ENCODE peak calls at places on chromosomes 2 and 18, in ten cellular contexts. One of them, this sample, is unnamed.

GRCh38 chr18:63689064-63689463 is 13.7 kb upstream of the SERPINB11 start:
- DNase-seq in progenitor cell of endocrine pancreas: no peak
- DNase-seq in cerebellar cortex: no peak
- DNase-seq in AG20443: no peak
- DNase-seq in NCI-H774: no peak
- DNase-seq in cardiac muscle cell: no peak
- DNase-seq in retinal pigment epithelial cell: no peak
- DNase-seq in NCI-H1092: no peak
- DNase-seq in stimulated activated CD4-positive, alpha-beta T cell treated with anti-CD3 and anti-CD28 coated beads, Interleukin-15, amount 100 ng/mL, for 48 hours: no peak
- DNase-seq in caudate nucleus: no peak
- DNase-seq in this sample: no peak

GRCh38 chr2:231318954-231319353 is 76.6 kb upstream of the B3GNT7 start:
- DNase-seq in AG20443: no peak
- DNase-seq in NCI-H774: no peak
- DNase-seq in caudate nucleus: no peak
- DNase-seq in progenitor cell of endocrine pancreas: no peak
- DNase-seq in retinal pigment epithelial cell: no peak
- DNase-seq in NCI-H1092: no peak
- DNase-seq in cardiac muscle cell: no peak
- DNase-seq in stimulated activated CD4-positive, alpha-beta T cell treated with anti-CD3 and anti-CD28 coated beads, Interleukin-15, amount 100 ng/mL, for 48 hours: no peak
- DNase-seq in cerebellar cortex: no peak
- DNase-seq in this sample: no peak

GRCh38 chr2:73235315-73236028 is 1.4 kb downstream of the CCT7 start:
- DNase-seq in caudate nucleus: no peak
- DNase-seq in progenitor cell of endocrine pancreas: no peak
- DNase-seq in NCI-H1092: no peak
- DNase-seq in AG20443: no peak
- DNase-seq in NCI-H774: no peak
- DNase-seq in retinal pigment epithelial cell: no peak
- DNase-seq in cerebellar cortex: no peak
- DNase-seq in cardiac muscle cell: no peak
- DNase-seq in stimulated activated CD4-positive, alpha-beta T cell treated with anti-CD3 and anti-CD28 coated beads, Interleukin-15, amount 100 ng/mL, for 48 hours: no peak
- DNase-seq in this sample: no peak

GRCh38 chr2:41836944-41837343 is 210.9 kb upstream of the PKDCC start:
- DNase-seq in NCI-H1092: no peak
- DNase-seq in progenitor cell of endocrine pancreas: peak; percentile 62
- DNase-seq in cerebellar cortex: no peak
- DNase-seq in cardiac muscle cell: peak; percentile 70
- DNase-seq in caudate nucleus: no peak
- DNase-seq in stimulated activated CD4-positive, alpha-beta T cell treated with anti-CD3 and anti-CD28 coated beads, Interleukin-15, amount 100 ng/mL, for 48 hours: no peak
- DNase-seq in AG20443: peak; percentile 61
- DNase-seq in retinal pigment epithelial cell: peak; percentile 11
- DNase-seq in NCI-H774: no peak
- DNase-seq in this sample: no peak

GRCh38 chr2:233371608-233372007 is 17.3 kb downstream of the DGKD start:
- DNase-seq in progenitor cell of endocrine pancreas: no peak
- DNase-seq in stimulated activated CD4-positive, alpha-beta T cell treated with anti-CD3 and anti-CD28 coated beads, Interleukin-15, amount 100 ng/mL, for 48 hours: no peak
- DNase-seq in retinal pigment epithelial cell: no peak
- DNase-seq in caudate nucleus: no peak
- DNase-seq in NCI-H1092: no peak
- DNase-seq in cardiac muscle cell: no peak
- DNase-seq in NCI-H774: no peak
- DNase-seq in cerebellar cortex: no peak
- DNase-seq in AG20443: no peak
- DNase-seq in this sample: no peak

GRCh38 chr2:235669983-235670962 is 176.4 kb downstream of the AGAP1 start:
- DNase-seq in stimulated activated CD4-positive, alpha-beta T cell treated with anti-CD3 and anti-CD28 coated beads, Interleukin-15, amount 100 ng/mL, for 48 hours: no peak
- DNase-seq in NCI-H1092: peak; percentile 40
- DNase-seq in progenitor cell of endocrine pancreas: peak; percentile 51
- DNase-seq in cardiac muscle cell: peak; percentile 85
- DNase-seq in caudate nucleus: no peak
- DNase-seq in cerebellar cortex: peak; percentile 62
- DNase-seq in AG20443: peak; percentile 88
- DNase-seq in NCI-H774: peak; percentile 24
- DNase-seq in retinal pigment epithelial cell: no peak
- DNase-seq in this sample: peak; percentile 54

GRCh38 chr18:11518788-11519685 is 90.4 kb upstream of the SLC35G4 start:
- DNase-seq in retinal pigment epithelial cell: no peak
- DNase-seq in stimulated activated CD4-positive, alpha-beta T cell treated with anti-CD3 and anti-CD28 coated beads, Interleukin-15, amount 100 ng/mL, for 48 hours: peak; percentile 30
- DNase-seq in cerebellar cortex: no peak
- DNase-seq in AG20443: peak; percentile 35
- DNase-seq in cardiac muscle cell: peak; percentile 77
- DNase-seq in caudate nucleus: peak; percentile 3
- DNase-seq in progenitor cell of endocrine pancreas: peak; percentile 58
- DNase-seq in NCI-H1092: no peak
- DNase-seq in NCI-H774: peak; percentile 6
- DNase-seq in this sample: peak; percentile 49

GRCh38 chr2:68588589-68588988 is 54.8 kb upstream of the PROKR1 start:
- DNase-seq in NCI-H1092: no peak
- DNase-seq in progenitor cell of endocrine pancreas: no peak
- DNase-seq in NCI-H774: no peak
- DNase-seq in stimulated activated CD4-positive, alpha-beta T cell treated with anti-CD3 and anti-CD28 coated beads, Interleukin-15, amount 100 ng/mL, for 48 hours: no peak
- DNase-seq in cerebellar cortex: no peak
- DNase-seq in cardiac muscle cell: no peak
- DNase-seq in retinal pigment epithelial cell: no peak
- DNase-seq in AG20443: no peak
- DNase-seq in caudate nucleus: no peak
- DNase-seq in this sample: no peak

GRCh38 chr2:1726558-1726957 is 17.8 kb downstream of the PXDN start:
- DNase-seq in caudate nucleus: no peak
- DNase-seq in retinal pigment epithelial cell: no peak
- DNase-seq in cardiac muscle cell: no peak
- DNase-seq in NCI-H1092: no peak
- DNase-seq in NCI-H774: no peak
- DNase-seq in cerebellar cortex: no peak
- DNase-seq in AG20443: no peak
- DNase-seq in progenitor cell of endocrine pancreas: no peak
- DNase-seq in stimulated activated CD4-positive, alpha-beta T cell treated with anti-CD3 and anti-CD28 coated beads, Interleukin-15, amount 100 ng/mL, for 48 hours: no peak
- DNase-seq in this sample: no peak

GRCh38 chr18:24170389-24170788 is 31.5 kb downstream of the CABYR start:
- DNase-seq in AG20443: no peak
- DNase-seq in stimulated activated CD4-positive, alpha-beta T cell treated with anti-CD3 and anti-CD28 coated beads, Interleukin-15, amount 100 ng/mL, for 48 hours: no peak
- DNase-seq in progenitor cell of endocrine pancreas: no peak
- DNase-seq in cardiac muscle cell: no peak
- DNase-seq in NCI-H774: peak; percentile 22
- DNase-seq in NCI-H1092: no peak
- DNase-seq in retinal pigment epithelial cell: no peak
- DNase-seq in caudate nucleus: no peak
- DNase-seq in cerebellar cortex: no peak
- DNase-seq in this sample: no peak

GRCh38 chr2:201349601-201350000 is 7.5 kb downstream of the FLACC1 start:
- DNase-seq in progenitor cell of endocrine pancreas: no peak
- DNase-seq in stimulated activated CD4-positive, alpha-beta T cell treated with anti-CD3 and anti-CD28 coated beads, Interleukin-15, amount 100 ng/mL, for 48 hours: no peak
- DNase-seq in cardiac muscle cell: no peak
- DNase-seq in cerebellar cortex: no peak
- DNase-seq in NCI-H1092: no peak
- DNase-seq in NCI-H774: no peak
- DNase-seq in AG20443: no peak
- DNase-seq in retinal pigment epithelial cell: no peak
- DNase-seq in caudate nucleus: no peak
- DNase-seq in this sample: no peak

GRCh38 chr2:81247648-81248047 is 943.1 kb upstream of the LRRTM1 start:
- DNase-seq in NCI-H1092: no peak
- DNase-seq in cerebellar cortex: no peak
- DNase-seq in NCI-H774: no peak
- DNase-seq in cardiac muscle cell: no peak
- DNase-seq in stimulated activated CD4-positive, alpha-beta T cell treated with anti-CD3 and anti-CD28 coated beads, Interleukin-15, amount 100 ng/mL, for 48 hours: no peak
- DNase-seq in caudate nucleus: no peak
- DNase-seq in retinal pigment epithelial cell: no peak
- DNase-seq in progenitor cell of endocrine pancreas: no peak
- DNase-seq in AG20443: no peak
- DNase-seq in this sample: no peak

GRCh38 chr2:234495801-234496441 is 960 bp downstream of the ARL4C start:
- DNase-seq in AG20443: peak; percentile 28
- DNase-seq in caudate nucleus: no peak
- DNase-seq in cardiac muscle cell: peak; percentile 28
- DNase-seq in NCI-H774: no peak
- DNase-seq in cerebellar cortex: peak; percentile 33
- DNase-seq in progenitor cell of endocrine pancreas: no peak
- DNase-seq in stimulated activated CD4-positive, alpha-beta T cell treated with anti-CD3 and anti-CD28 coated beads, Interleukin-15, amount 100 ng/mL, for 48 hours: no peak
- DNase-seq in retinal pigment epithelial cell: no peak
- DNase-seq in NCI-H1092: no peak
- DNase-seq in this sample: no peak

GRCh38 chr18:55589625-55590291 is 1.8 kb upstream of the TCF4 start:
- DNase-seq in AG20443: peak; percentile 97
- DNase-seq in NCI-H1092: peak; percentile 97
- DNase-seq in retinal pigment epithelial cell: peak; percentile 79
- DNase-seq in caudate nucleus: peak; percentile 86
- DNase-seq in NCI-H774: peak; percentile 93
- DNase-seq in progenitor cell of endocrine pancreas: peak; percentile 88
- DNase-seq in stimulated activated CD4-positive, alpha-beta T cell treated with anti-CD3 and anti-CD28 coated beads, Interleukin-15, amount 100 ng/mL, for 48 hours: peak; percentile 70
- DNase-seq in cardiac muscle cell: peak; percentile 98
- DNase-seq in cerebellar cortex: peak; percentile 92
- DNase-seq in this sample: peak; percentile 99

GRCh38 chr18:77143196-77143595 is 10.6 kb upstream of the MBP start:
- DNase-seq in NCI-H774: no peak
- DNase-seq in retinal pigment epithelial cell: no peak
- DNase-seq in cardiac muscle cell: no peak
- DNase-seq in stimulated activated CD4-positive, alpha-beta T cell treated with anti-CD3 and anti-CD28 coated beads, Interleukin-15, amount 100 ng/mL, for 48 hours: no peak
- DNase-seq in progenitor cell of endocrine pancreas: no peak
- DNase-seq in cerebellar cortex: no peak
- DNase-seq in caudate nucleus: no peak
- DNase-seq in NCI-H1092: no peak
- DNase-seq in AG20443: no peak
- DNase-seq in this sample: no peak

GRCh38 chr2:144377929-144378328 is 142.0 kb downstream of the ZEB2 start:
- DNase-seq in NCI-H1092: no peak
- DNase-seq in caudate nucleus: no peak
- DNase-seq in retinal pigment epithelial cell: no peak
- DNase-seq in stimulated activated CD4-positive, alpha-beta T cell treated with anti-CD3 and anti-CD28 coated beads, Interleukin-15, amount 100 ng/mL, for 48 hours: no peak
- DNase-seq in NCI-H774: no peak
- DNase-seq in cerebellar cortex: no peak
- DNase-seq in cardiac muscle cell: peak; percentile 55
- DNase-seq in AG20443: peak; percentile 24
- DNase-seq in progenitor cell of endocrine pancreas: no peak
- DNase-seq in this sample: no peak

GRCh38 chr18:36366994-36367839 is 69.7 kb downstream of the FHOD3 start:
- DNase-seq in retinal pigment epithelial cell: no peak
- DNase-seq in caudate nucleus: no peak
- DNase-seq in NCI-H1092: no peak
- DNase-seq in progenitor cell of endocrine pancreas: no peak
- DNase-seq in cerebellar cortex: no peak
- DNase-seq in stimulated activated CD4-positive, alpha-beta T cell treated with anti-CD3 and anti-CD28 coated beads, Interleukin-15, amount 100 ng/mL, for 48 hours: no peak
- DNase-seq in cardiac muscle cell: peak; percentile 50
- DNase-seq in AG20443: no peak
- DNase-seq in NCI-H774: no peak
- DNase-seq in this sample: no peak

GRCh38 chr2:97751752-97752151 is 38.4 kb downstream of the ZAP70 start:
- DNase-seq in stimulated activated CD4-positive, alpha-beta T cell treated with anti-CD3 and anti-CD28 coated beads, Interleukin-15, amount 100 ng/mL, for 48 hours: no peak
- DNase-seq in cardiac muscle cell: peak; percentile 36
- DNase-seq in NCI-H1092: no peak
- DNase-seq in cerebellar cortex: no peak
- DNase-seq in AG20443: no peak
- DNase-seq in caudate nucleus: no peak
- DNase-seq in NCI-H774: no peak
- DNase-seq in progenitor cell of endocrine pancreas: no peak
- DNase-seq in retinal pigment epithelial cell: peak; percentile 34
- DNase-seq in this sample: peak; percentile 4

GRCh38 chr18:63676526-63676925 is 14.8 kb upstream of the SERPINB3 start:
- DNase-seq in progenitor cell of endocrine pancreas: no peak
- DNase-seq in retinal pigment epithelial cell: no peak
- DNase-seq in stimulated activated CD4-positive, alpha-beta T cell treated with anti-CD3 and anti-CD28 coated beads, Interleukin-15, amount 100 ng/mL, for 48 hours: no peak
- DNase-seq in AG20443: no peak
- DNase-seq in cerebellar cortex: no peak
- DNase-seq in cardiac muscle cell: no peak
- DNase-seq in NCI-H1092: peak; percentile 3
- DNase-seq in NCI-H774: no peak
- DNase-seq in caudate nucleus: no peak
- DNase-seq in this sample: peak; percentile 31

GRCh38 chr2:23118313-23118712 is 266.7 kb upstream of the KLHL29 start:
- DNase-seq in NCI-H1092: no peak
- DNase-seq in AG20443: no peak
- DNase-seq in retinal pigment epithelial cell: no peak
- DNase-seq in NCI-H774: no peak
- DNase-seq in caudate nucleus: no peak
- DNase-seq in stimulated activated CD4-positive, alpha-beta T cell treated with anti-CD3 and anti-CD28 coated beads, Interleukin-15, amount 100 ng/mL, for 48 hours: no peak
- DNase-seq in progenitor cell of endocrine pancreas: no peak
- DNase-seq in cerebellar cortex: no peak
- DNase-seq in cardiac muscle cell: no peak
- DNase-seq in this sample: no peak

GRCh38 chr2:23160006-23160405 is 225.0 kb upstream of the KLHL29 start:
- DNase-seq in progenitor cell of endocrine pancreas: no peak
- DNase-seq in caudate nucleus: no peak
- DNase-seq in AG20443: no peak
- DNase-seq in retinal pigment epithelial cell: no peak
- DNase-seq in NCI-H774: no peak
- DNase-seq in stimulated activated CD4-positive, alpha-beta T cell treated with anti-CD3 and anti-CD28 coated beads, Interleukin-15, amount 100 ng/mL, for 48 hours: no peak
- DNase-seq in NCI-H1092: no peak
- DNase-seq in cerebellar cortex: no peak
- DNase-seq in cardiac muscle cell: no peak
- DNase-seq in this sample: no peak

GRCh38 chr2:36561223-36561944 is 36.6 kb downstream of the FEZ2 start:
- DNase-seq in caudate nucleus: no peak
- DNase-seq in NCI-H774: no peak
- DNase-seq in NCI-H1092: no peak
- DNase-seq in cardiac muscle cell: peak; percentile 89
- DNase-seq in retinal pigment epithelial cell: peak; percentile 84
- DNase-seq in progenitor cell of endocrine pancreas: no peak
- DNase-seq in AG20443: peak; percentile 79
- DNase-seq in stimulated activated CD4-positive, alpha-beta T cell treated with anti-CD3 and anti-CD28 coated beads, Interleukin-15, amount 100 ng/mL, for 48 hours: no peak
- DNase-seq in cerebellar cortex: no peak
- DNase-seq in this sample: no peak

GRCh38 chr18:55343396-55344073 is 244.5 kb downstream of the TCF4 start:
- DNase-seq in cardiac muscle cell: peak; percentile 54
- DNase-seq in NCI-H774: no peak
- DNase-seq in caudate nucleus: no peak
- DNase-seq in NCI-H1092: peak; percentile 10
- DNase-seq in stimulated activated CD4-positive, alpha-beta T cell treated with anti-CD3 and anti-CD28 coated beads, Interleukin-15, amount 100 ng/mL, for 48 hours: no peak
- DNase-seq in AG20443: peak; percentile 24
- DNase-seq in cerebellar cortex: peak; percentile 62
- DNase-seq in retinal pigment epithelial cell: no peak
- DNase-seq in progenitor cell of endocrine pancreas: no peak
- DNase-seq in this sample: peak; percentile 52

GRCh38 chr2:96945011-96945410 is 41.4 kb downstream of the FAM178B start:
- DNase-seq in cardiac muscle cell: no peak
- DNase-seq in caudate nucleus: no peak
- DNase-seq in cerebellar cortex: peak; percentile 62
- DNase-seq in NCI-H774: peak; percentile 36
- DNase-seq in NCI-H1092: peak; percentile 47
- DNase-seq in retinal pigment epithelial cell: no peak
- DNase-seq in stimulated activated CD4-positive, alpha-beta T cell treated with anti-CD3 and anti-CD28 coated beads, Interleukin-15, amount 100 ng/mL, for 48 hours: no peak
- DNase-seq in progenitor cell of endocrine pancreas: no peak
- DNase-seq in AG20443: no peak
- DNase-seq in this sample: no peak